ENCODE peak calls at places on chromosomes 7 and 10, in six cellular contexts. H is amniotic epithelial cell; D is OCI-M1; A is stimulated activated CD4-positive, alpha-beta T cell treated with anti-CD3 and anti-CD28 coated beads, Interleukin-2, amount 100 ng/mL, for 48 hours; M is foreskin fibroblast; E is substantia nigra. Z is an unnamed sample.

GRCh38 chr10:95308389-95309302 is 17.8 kb upstream of the PDLIM1 start:
- DNase-seq in H (peak), D (peak), A (no peak), M (peak), E (no peak), Z (peak)

GRCh38 chr7:103240806-103241205 is 56.4 kb upstream of the PMPCB start:
- DNase-seq in H (no peak), D (no peak), A (no peak), M (no peak), E (no peak), Z (peak)

GRCh38 chr7:78777844-78778243 is 675.6 kb downstream of the MAGI2 start:
- DNase-seq in H (no peak), D (no peak), A (no peak), M (peak), E (no peak), Z (no peak)

GRCh38 chr10:79178614-79179403 is 110.0 kb downstream of the ZMIZ1 start:
- DNase-seq in H (peak), D (peak), A (no peak), M (peak), E (no peak), Z (no peak)

GRCh38 chr7:158856883-158857668 is 718 bp downstream of the DYNC2I1 start:
- DNase-seq in H (no peak), D (peak), A (no peak), M (no peak), E (no peak), Z (no peak)

GRCh38 chr10:88386878-88387773 is 196.0 kb downstream of the RNLS start:
- DNase-seq in H (peak), D (peak), A (no peak), M (peak), E (no peak), Z (peak)

GRCh38 chr7:114466911-114467310 is 52.3 kb downstream of the FOXP2 start:
- DNase-seq in H (no peak), D (no peak), A (no peak), M (no peak), E (no peak), Z (no peak)

GRCh38 chr7:70640266-70640833 is 491.6 kb upstream of the GALNT17 start:
- DNase-seq in H (peak), D (no peak), A (no peak), M (peak), E (no peak), Z (no peak)

GRCh38 chr10:96463562-96463961 is 50.2 kb downstream of the TLL2 start:
- DNase-seq in H (no peak), D (no peak), A (no peak), M (no peak), E (no peak), Z (no peak)

GRCh38 chr10:43854042-43854441 is 205.4 kb upstream of the ZNF32 start:
- DNase-seq in H (peak), D (no peak), A (no peak), M (peak), E (no peak), Z (no peak)

GRCh38 chr7:106294334-106294733 is 9.6 kb upstream of the NAMPT start:
- DNase-seq in H (no peak), D (no peak), A (no peak), M (no peak), E (no peak), Z (no peak)

GRCh38 chr7:84701524-84702306 is 485.1 kb downstream of the SEMA3D start:
- DNase-seq in H (peak), D (no peak), A (no peak), M (peak), E (no peak), Z (peak)